ENCODE peak calls at places on chromosomes 2 and 18, in six cellular contexts. B, N, D, E, X and U are unnamed samples.

GRCh38 chr2:240500561-240501423 is 57.0 kb downstream of the ANKMY1 start:
- DNase-seq in D (no peak), X (no peak), B (no peak), N (no peak), E (no peak), U (no peak)

GRCh38 chr2:172823451-172823850 is 87.8 kb downstream of the RAPGEF4 start:
- DNase-seq in N (no peak), E (no peak), D (no peak), B (peak; percentile 13), X (no peak), U (no peak)

GRCh38 chr18:26357960-26358359 is 131.7 kb downstream of the TAF4B start:
- DNase-seq in X (no peak), N (no peak), E (no peak), B (no peak), D (no peak), U (no peak)

GRCh38 chr2:186611526-186611925 is 21.7 kb downstream of the ITGAV start:
- DNase-seq in X (no peak), B (no peak), N (no peak), D (no peak), E (no peak), U (no peak)

GRCh38 chr18:58447342-58448190 is 181.3 kb downstream of the ALPK2 start:
- DNase-seq in D (peak; percentile 49), B (no peak), X (no peak), N (no peak), E (no peak), U (peak; percentile 34)

GRCh38 chr2:234983011-234983726 is 31.4 kb downstream of the SH3BP4 start:
- DNase-seq in E (no peak), N (peak; percentile 94), D (no peak), B (no peak), X (no peak), U (no peak)

GRCh38 chr2:144780983-144781382 is 261.1 kb upstream of the ZEB2 start:
- DNase-seq in N (no peak), D (no peak), X (no peak), E (no peak), B (peak; percentile 70), U (peak; percentile 60)

GRCh38 chr2:179265082-179265575 is 497 bp upstream of the SESTD1 start:
- DNase-seq in E (peak; percentile 38), X (no peak), B (peak; percentile 40), N (no peak), D (no peak), U (peak; percentile 69)

GRCh38 chr2:129428086-129428660 is 551.3 kb upstream of the RAB6C start:
- DNase-seq in B (no peak), E (no peak), X (no peak), D (no peak), N (no peak), U (no peak)

GRCh38 chr2:54396107-54396506 is 60.0 kb upstream of the SPTBN1 start:
- DNase-seq in B (peak; percentile 93), N (no peak), D (no peak), X (no peak), E (no peak), U (peak; percentile 68)

GRCh38 chr18:24051256-24051947 is 36.8 kb downstream of the TTC39C start:
- DNase-seq in X (no peak), B (peak; percentile 64), D (no peak), E (no peak), N (no peak), U (peak; percentile 48)

GRCh38 chr2:47008381-47009280 is 93.0 kb upstream of the MCFD2 start:
- DNase-seq in D (no peak), E (peak; percentile 89), N (peak; percentile 86), B (peak; percentile 71), X (no peak), U (peak; percentile 65)

GRCh38 chr2:12721571-12722444 is 5.1 kb downstream of the TRIB2 start:
- DNase-seq in X (no peak), N (no peak), D (no peak), B (peak; percentile 87), E (peak; percentile 52), U (no peak)

GRCh38 chr18:77106331-77106730 is 26.3 kb downstream of the MBP start:
- DNase-seq in E (no peak), D (no peak), B (no peak), N (no peak), X (peak; percentile 59), U (no peak)

GRCh38 chr2:45777996-45778719 is 126.7 kb downstream of the PRKCE start:
- DNase-seq in N (no peak), E (no peak), D (no peak), X (no peak), B (peak; percentile 9), U (no peak)

GRCh38 chr2:176125215-176126054 is 2.9 kb downstream of the HOXD9 start:
- DNase-seq in X (no peak), E (no peak), B (no peak), N (peak; percentile 76), D (no peak), U (no peak)

GRCh38 chr2:149082781-149083180 is 44.3 kb downstream of the LYPD6B start:
- DNase-seq in E (no peak), X (no peak), B (peak; percentile 32), N (peak; percentile 48), D (no peak), U (no peak)

GRCh38 chr2:31822587-31822986 is 188.2 kb downstream of the MEMO1 start:
- DNase-seq in N (no peak), E (no peak), B (no peak), X (no peak), D (no peak), U (no peak)

GRCh38 chr18:41594582-41594981 is 360.5 kb upstream of the PIK3C3 start:
- DNase-seq in E (no peak), B (no peak), X (no peak), D (peak; percentile 31), N (no peak), U (peak; percentile 2)

GRCh38 chr18:38297910-38298309 is 732.3 kb upstream of the CELF4 start:
- DNase-seq in B (no peak), X (no peak), N (no peak), D (no peak), E (no peak), U (no peak)

GRCh38 chr2:73110622-73111299 is 2.0 kb downstream of the RAB11FIP5 start:
- DNase-seq in X (no peak), D (no peak), B (peak; percentile 40), E (peak; percentile 66), N (no peak), U (peak; percentile 78)

GRCh38 chr18:68766433-68766832 is 31.4 kb upstream of the CCDC102B start:
- DNase-seq in E (no peak), X (no peak), B (no peak), N (no peak), D (no peak), U (peak; percentile 10)

GRCh38 chr18:56068701-56069100 is 480.7 kb upstream of the TCF4 start:
- DNase-seq in E (no peak), D (no peak), X (no peak), B (no peak), N (no peak), U (no peak)